ENCODE peak calls at places on chromosomes 13 and 19, in seven cellular contexts. U, T, S, F, W, N and X are unnamed samples.

GRCh38 chr19:50537769-50538230 is 24.1 kb upstream of the ASPDH start:
- DNase-seq in U (no peak), T (peak), S (peak), W (peak), N (peak), F (peak), X (peak)

GRCh38 chr13:103839460-103839859 is 773.2 kb upstream of the SLC10A2 start:
- DNase-seq in T (no peak), N (no peak), W (no peak), U (no peak), F (no peak), S (no peak), X (no peak)

GRCh38 chr19:4910594-4911273 is 1.4 kb downstream of the UHRF1 start:
- DNase-seq in S (no peak), U (no peak), W (peak), F (no peak), N (peak), T (peak), X (peak)

GRCh38 chr19:33040994-33041827 is 23.5 kb downstream of the RHPN2 start:
- DNase-seq in F (no peak), S (no peak), T (no peak), U (no peak), W (no peak), N (no peak), X (peak)

GRCh38 chr13:110108348-110109139 is 198.4 kb downstream of the COL4A1 start:
- DNase-seq in S (peak), T (peak), F (no peak), W (peak), U (peak), N (peak), X (peak)

GRCh38 chr19:4130635-4131438 is 6.9 kb upstream of the MAP2K2 start:
- DNase-seq in F (no peak), N (no peak), U (no peak), W (peak), S (no peak), T (peak), X (peak)

GRCh38 chr13:106369091-106369490 is 166.4 kb downstream of the EFNB2 start:
- DNase-seq in S (no peak), W (no peak), N (no peak), U (no peak), T (no peak), F (no peak), X (peak)

GRCh38 chr19:31170046-31170445 is 179.2 kb downstream of the TSHZ3 start:
- DNase-seq in F (no peak), W (no peak), N (no peak), U (no peak), S (no peak), T (no peak), X (no peak)

GRCh38 chr19:29277107-29277506 is 64.2 kb upstream of the UQCRFS1 start:
- DNase-seq in F (peak), U (no peak), T (peak), S (peak), N (peak), W (peak), X (no peak)

GRCh38 chr19:40798997-40799557 is at the start of gene EGLN2:
- DNase-seq in T (no peak), N (no peak), F (no peak), W (no peak), U (no peak), S (peak), X (no peak)

GRCh38 chr13:99436686-99437416 is 64.4 kb upstream of the TM9SF2 start:
- DNase-seq in N (peak), T (peak), W (peak), S (peak), F (peak), U (peak), X (peak)

GRCh38 chr13:41196620-41197019 is 2.3 kb upstream of the KBTBD7 start:
- DNase-seq in U (no peak), N (no peak), S (peak), W (no peak), F (no peak), T (no peak), X (peak)

GRCh38 chr13:78147905-78148304 is 229.3 kb upstream of the EDNRB start:
- DNase-seq in F (no peak), S (no peak), U (no peak), W (no peak), T (peak), N (no peak), X (peak)

GRCh38 chr19:1104452-1105216 is 840 bp downstream of the GPX4 start:
- DNase-seq in W (peak), T (no peak), S (peak), F (peak), N (peak), U (no peak), X (peak)

GRCh38 chr19:17867087-17867486 is 4.7 kb upstream of the SLC5A5 start:
- DNase-seq in S (no peak), U (no peak), T (no peak), W (no peak), N (no peak), F (no peak), X (no peak)

GRCh38 chr13:113758651-113759524 is at the start of gene TMEM255B:
- DNase-seq in W (peak), F (peak), S (peak), N (peak), U (no peak), T (peak), X (peak)